ENCODE peak calls at places on chromosomes 2 and 18, in seven cellular contexts. V is brain microvascular endothelial cell; L is osteoblast; O is HAP-1; I is K562; E is mesendoderm; Z is CD8-positive, alpha-beta memory T cell. U is an unnamed sample. For H3K36me3, the result is how much of the 10 kb centered on the place peaks cover.

GRCh38 chr2:43059183-43059897 is 167.1 kb downstream of the ZFP36L2 start:
- DNase-seq in Z (peak), O (no peak), I (peak), L (peak), E (no peak), V (peak), U (peak)

GRCh38 chr2:74991977-74992376 is 33.5 kb downstream of the POLE4 start:
- DNase-seq in O (no peak), V (peak), L (no peak), Z (no peak), I (no peak), E (peak), U (no peak)

GRCh38 chr2:55111570-55112228 is 61.4 kb upstream of the RTN4 start:
- DNase-seq in L (no peak), E (peak), O (peak), Z (no peak), I (peak), V (peak), U (no peak)

GRCh38 chr18:44298566-44298965 is 382.1 kb upstream of the SETBP1 start:
- DNase-seq in E (no peak), L (no peak), O (no peak), I (no peak), Z (no peak), V (no peak), U (no peak)

GRCh38 chr2:110854355-110855081 is 122.1 kb downstream of the ACOXL start:
- DNase-seq in V (no peak), I (peak), O (peak), L (no peak), Z (no peak), E (peak), U (no peak)

GRCh38 chr18:72762505-72763122 is 105.2 kb downstream of the NETO1 start:
- DNase-seq in O (peak), L (peak), V (peak), E (peak), Z (no peak), I (peak), U (no peak)

GRCh38 chr2:48755473-48755872 is at the start of gene LHCGR:
- DNase-seq in L (peak), V (no peak), I (no peak), O (no peak), Z (no peak), E (peak), U (no peak)

GRCh38 chr2:63058742-63059433 is 8.3 kb downstream of the OTX1 start:
- DNase-seq in I (no peak), Z (no peak), E (peak), V (no peak), L (peak), O (no peak), U (no peak)

GRCh38 chr2:202373490-202373889 is 2.6 kb upstream of the BMPR2 start:
- DNase-seq in O (no peak), L (no peak), I (no peak), Z (no peak), E (no peak), V (peak), U (no peak)

DNA sequence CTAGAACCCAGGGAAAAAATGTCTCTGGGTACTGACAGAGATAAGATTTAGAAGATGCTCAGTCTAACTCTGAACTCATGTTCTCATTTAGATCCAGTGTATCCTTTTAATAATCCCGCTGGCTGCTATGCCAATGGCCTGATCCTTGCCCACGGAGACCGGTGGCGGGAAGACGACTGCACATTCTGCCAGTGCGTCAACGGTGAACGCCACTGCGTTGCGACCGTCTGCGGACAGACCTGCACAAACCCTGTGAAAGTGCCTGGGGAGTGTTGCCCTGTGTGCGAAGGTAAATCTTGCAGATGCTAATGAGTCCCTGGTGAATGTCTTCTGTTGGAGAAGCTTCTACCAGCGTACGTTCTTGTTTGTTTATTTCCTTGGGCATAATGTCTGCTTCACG is 118.6 kb downstream of the FEZ2 start:
- DNase-seq in E (no peak), L (no peak), Z (no peak), O (no peak), I (no peak), V (no peak), U (no peak)
- H3K36me3 ChIP-seq in E (under half), L (half or more), Z (under half), O (under half), I (under half), V (half or more), U (under half)

DNA sequence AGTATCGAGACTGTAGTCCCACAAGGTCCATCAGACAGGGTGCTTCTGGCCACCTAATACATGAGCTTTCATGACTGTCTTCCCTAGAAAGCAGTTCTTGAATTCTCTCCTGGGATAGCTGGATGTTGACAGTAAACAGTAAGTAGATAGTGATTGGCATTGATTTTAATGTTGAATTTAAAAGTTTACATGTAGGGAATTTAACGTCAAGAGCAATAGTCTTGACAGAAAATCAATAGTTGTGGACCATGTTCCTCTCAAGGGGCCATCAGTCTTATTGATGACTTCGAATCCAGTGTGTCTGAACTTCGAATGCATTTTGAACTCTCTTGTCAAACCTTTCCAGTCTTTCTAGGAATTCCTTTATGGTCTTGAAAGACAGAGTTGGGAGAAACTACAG is 63.9 kb downstream of the ITGB1BP1 start:
- DNase-seq in V (no peak), Z (no peak), I (no peak), L (no peak), E (no peak), O (no peak), U (no peak)
- H3K36me3 ChIP-seq in V (under half), Z (under half), I (under half), L (half or more), E (under half), O (under half), U (under half)

DNA sequence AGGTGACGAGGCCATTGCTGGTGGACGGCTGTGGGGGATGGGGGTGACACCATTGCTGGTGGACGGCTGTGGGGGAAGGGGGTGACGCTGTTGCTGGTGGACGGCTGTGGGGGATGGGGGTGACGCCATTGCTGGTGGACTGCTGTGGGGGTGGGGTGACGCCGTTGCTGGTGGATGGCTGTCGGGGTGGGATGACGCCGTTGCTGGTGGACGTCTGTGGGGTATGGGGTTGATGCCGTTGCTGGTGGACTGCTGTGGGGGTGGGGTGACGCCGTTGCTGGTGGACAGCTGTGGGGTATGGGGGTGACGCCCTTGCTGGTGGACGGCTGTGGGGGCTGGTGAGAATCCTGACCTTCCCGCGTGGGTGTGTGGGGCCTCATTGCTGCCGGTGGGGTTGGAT is 47.1 kb downstream of the CTDP1 start:
- DNase-seq in I (no peak), Z (no peak), V (no peak), L (no peak), E (no peak), O (no peak), U (no peak)
- H3K36me3 ChIP-seq in I (under half), Z (under half), V (under half), L (under half), E (under half), O (under half), U (half or more)

GRCh38 chr2:200471928-200472645 is 37.8 kb downstream of the KCTD18 start:
- DNase-seq in Z (no peak), V (no peak), L (no peak), E (peak), I (no peak), O (no peak), U (no peak)
- H3K36me3 ChIP-seq in Z (under half), V (half or more), L (half or more), E (under half), I (under half), O (under half), U (under half)

GRCh38 chr2:148048475-148049221 is 27.8 kb downstream of the MBD5 start:
- DNase-seq in E (no peak), V (peak), I (no peak), Z (no peak), L (peak), O (no peak), U (no peak)

GRCh38 chr2:148039783-148040182 is 18.9 kb downstream of the MBD5 start:
- DNase-seq in E (no peak), Z (no peak), V (no peak), O (no peak), I (no peak), L (no peak), U (no peak)

GRCh38 chr2:148042219-148042618 is 21.3 kb downstream of the MBD5 start:
- DNase-seq in Z (no peak), L (no peak), E (no peak), V (no peak), I (no peak), O (no peak), U (no peak)

GRCh38 chr2:148046802-148047201 is 25.9 kb downstream of the MBD5 start:
- DNase-seq in I (no peak), Z (no peak), E (no peak), O (no peak), L (no peak), V (no peak), U (no peak)

DNA sequence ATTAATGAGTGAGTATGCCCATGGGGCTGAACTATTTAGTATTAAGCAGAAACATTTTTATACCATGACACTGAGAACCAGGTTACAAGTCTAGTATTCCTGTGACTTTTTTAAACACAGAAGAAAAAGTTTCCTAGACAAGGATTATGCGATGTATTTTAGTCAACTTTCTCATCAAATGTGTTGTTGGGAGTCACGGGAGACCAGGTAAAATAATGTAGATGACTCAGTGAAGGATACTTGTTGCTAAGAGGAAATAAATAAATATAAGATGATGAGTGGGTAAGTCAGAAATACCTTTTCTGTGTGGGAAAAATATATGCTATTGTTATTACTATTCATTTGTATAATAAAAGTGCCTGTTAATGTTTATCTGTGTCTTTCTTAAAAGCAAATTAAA is 23.4 kb downstream of the MBD5 start:
- DNase-seq in V (no peak), L (no peak), Z (no peak), I (no peak), E (no peak), O (no peak), U (no peak)
- H3K36me3 ChIP-seq in V (under half), L (under half), Z (under half), I (under half), E (under half), O (under half), U (under half)